ENCODE peak calls at places on chromosomes 11 and 22, in six cellular contexts. O, Y, C, H, V and G are unnamed samples.

GRCh38 chr11:112085822-112086421 is 634 bp downstream of the TIMM8B start:
- ATAC-seq in O (peak), Y (peak), C (peak), H (peak), V (peak), G (peak)

GRCh38 chr22:38872172-38872830 is at the start of gene CBX6:
- ATAC-seq in O (peak), Y (peak), C (peak), H (peak), V (peak), G (peak)

GRCh38 chr11:77590194-77590591 is 440 bp downstream of the AQP11 start:
- ATAC-seq in O (peak), Y (no peak), C (peak), H (peak), V (peak), G (peak)

GRCh38 chr11:60242607-60243292 is at the start of gene MS4A4E:
- ATAC-seq in O (no peak), Y (no peak), C (no peak), H (peak), V (no peak), G (no peak)

GRCh38 chr11:133746663-133747306 is 98.5 kb downstream of the SPATA19 start:
- ATAC-seq in O (no peak), Y (no peak), C (no peak), H (no peak), V (no peak), G (no peak)

GRCh38 chr11:119676461-119677020 is 52.5 kb downstream of the NECTIN1 start:
- ATAC-seq in O (no peak), Y (no peak), C (no peak), H (no peak), V (no peak), G (no peak)

GRCh38 chr11:75420224-75421034 is 12.6 kb downstream of the KLHL35 start:
- ATAC-seq in O (no peak), Y (no peak), C (no peak), H (no peak), V (no peak), G (no peak)

GRCh38 chr22:47736166-47737034 is 974.0 kb downstream of the TBC1D22A start:
- ATAC-seq in O (no peak), Y (no peak), C (peak), H (no peak), V (no peak), G (no peak)

GRCh38 chr11:124605719-124606118 is 5.5 kb upstream of the PANX3 start:
- ATAC-seq in O (no peak), Y (no peak), C (no peak), H (peak), V (peak), G (no peak)

GRCh38 chr22:46590334-46590733 is 29.9 kb upstream of the GRAMD4 start:
- ATAC-seq in O (no peak), Y (no peak), C (no peak), H (peak), V (no peak), G (no peak)

GRCh38 chr11:89437317-89437716 is 53.9 kb downstream of the NOX4 start:
- ATAC-seq in O (no peak), Y (no peak), C (no peak), H (no peak), V (no peak), G (no peak)

GRCh38 chr11:45857834-45858492 is 10.7 kb downstream of the CRY2 start:
- ATAC-seq in O (peak), Y (peak), C (no peak), H (peak), V (peak), G (peak)

GRCh38 chr22:25726241-25726640 is 15.7 kb upstream of the MYO18B start:
- ATAC-seq in O (no peak), Y (no peak), C (no peak), H (no peak), V (no peak), G (no peak)

GRCh38 chr22:35397095-35397904 is 2.6 kb upstream of the MCM5 start:
- ATAC-seq in O (no peak), Y (no peak), C (no peak), H (no peak), V (no peak), G (no peak)

GRCh38 chr22:42635531-42635930 is 4.9 kb downstream of the ATP5MGL start:
- ATAC-seq in O (peak), Y (no peak), C (peak), H (peak), V (peak), G (peak)

GRCh38 chr11:128731041-128731663 is 37.3 kb downstream of the FLI1 start:
- ATAC-seq in O (no peak), Y (peak), C (no peak), H (no peak), V (no peak), G (no peak)

GRCh38 chr22:22881116-22882032 is 6.2 kb upstream of the IGLL5 start:
- ATAC-seq in O (no peak), Y (no peak), C (no peak), H (no peak), V (no peak), G (no peak)

GRCh38 chr11:130606781-130607511 is 158.5 kb downstream of the ADAMTS15 start:
- ATAC-seq in O (no peak), Y (no peak), C (no peak), H (peak), V (no peak), G (no peak)

GRCh38 chr11:106063009-106063408 is 14.1 kb downstream of the KBTBD3 start:
- ATAC-seq in O (no peak), Y (no peak), C (no peak), H (no peak), V (no peak), G (no peak)

GRCh38 chr22:46233231-46233630 is 16.9 kb downstream of the CDPF1 start:
- ATAC-seq in O (peak), Y (no peak), C (no peak), H (peak), V (no peak), G (peak)

GRCh38 chr11:63553759-63554158 is 9.4 kb downstream of the PLAAT2 start:
- ATAC-seq in O (no peak), Y (peak), C (no peak), H (no peak), V (peak), G (no peak)

GRCh38 chr22:45671051-45671782 is 417 bp upstream of the ATXN10 start:
- ATAC-seq in O (peak), Y (no peak), C (no peak), H (peak), V (peak), G (peak)